ENCODE peak calls at places on chromosomes 5 and 9, in nine cellular contexts. X, C, O, R, T, V, W, J and A are unnamed samples.

GRCh38 chr9:34253460-34253837 is 74.6 kb downstream of the UBAP1 start:
- DNase-seq in T (no peak), C (no peak), O (peak), X (peak), J (no peak), W (no peak), V (no peak), R (no peak), A (peak)

GRCh38 chr9:35729700-35730485 is 2.1 kb downstream of the TLN1 start:
- DNase-seq in J (peak), O (peak), R (no peak), W (peak), C (peak), T (peak), V (peak), X (peak), A (peak)

GRCh38 chr9:79224672-79225433 is 346.9 kb upstream of the TLE4 start:
- DNase-seq in T (no peak), J (no peak), W (no peak), R (no peak), C (no peak), V (no peak), X (peak), O (peak), A (peak)

GRCh38 chr5:172076783-172077244 is 70.4 kb upstream of the FBXW11 start:
- DNase-seq in R (no peak), J (no peak), C (no peak), W (no peak), T (no peak), V (no peak), O (no peak), X (peak), A (no peak)

GRCh38 chr5:68924490-68925145 is 169.2 kb upstream of the SLC30A5 start:
- DNase-seq in X (peak), C (no peak), O (peak), V (no peak), W (peak), R (no peak), J (no peak), T (no peak), A (peak)

GRCh38 chr5:73303139-73304079 is 130.4 kb downstream of the TMEM174 start:
- DNase-seq in X (no peak), O (no peak), T (peak), R (no peak), W (no peak), V (no peak), J (peak), C (no peak), A (no peak)

GRCh38 chr5:110306650-110307049 is 419.8 kb downstream of the TMEM232 start:
- DNase-seq in O (no peak), C (no peak), T (no peak), J (no peak), X (no peak), W (no peak), R (no peak), V (no peak), A (no peak)

GRCh38 chr5:150595466-150596031 is 44.9 kb upstream of the SYNPO start:
- DNase-seq in C (no peak), O (no peak), V (no peak), T (peak), R (no peak), W (no peak), X (no peak), J (peak), A (no peak)

GRCh38 chr9:35976726-35977125 is 18.8 kb upstream of the OR2S2 start:
- DNase-seq in V (no peak), C (no peak), X (no peak), O (no peak), W (no peak), R (no peak), T (no peak), J (no peak), A (no peak)

GRCh38 chr5:8429778-8430758 is 561.1 kb downstream of the MTRR start:
- DNase-seq in R (no peak), C (no peak), V (peak), T (no peak), X (no peak), O (no peak), W (no peak), J (no peak), A (no peak)

GRCh38 chr5:40406426-40407211 is 273.1 kb upstream of the PTGER4 start:
- DNase-seq in R (no peak), W (no peak), C (peak), X (no peak), V (peak), J (no peak), T (no peak), O (no peak), A (no peak)

GRCh38 chr9:93065321-93065720 is 6.8 kb downstream of the SUSD3 start:
- DNase-seq in J (no peak), C (no peak), T (no peak), R (no peak), V (no peak), O (no peak), W (no peak), X (no peak), A (no peak)

GRCh38 chr9:112041536-112042243 is 133.4 kb downstream of the SUSD1 start:
- DNase-seq in X (peak), R (no peak), C (no peak), W (peak), T (no peak), V (no peak), O (peak), J (no peak), A (peak)

GRCh38 chr9:131697097-131697496 is 42.8 kb downstream of the RAPGEF1 start:
- DNase-seq in T (no peak), J (no peak), C (no peak), X (no peak), V (no peak), W (peak), R (no peak), O (no peak), A (no peak)

GRCh38 chr5:73663860-73664240 is 37.9 kb downstream of the ARHGEF28 start:
- DNase-seq in V (no peak), J (no peak), R (no peak), O (no peak), T (no peak), X (no peak), C (no peak), W (peak), A (no peak)

GRCh38 chr5:34905564-34905963 is 9.7 kb downstream of the RAD1 start:
- DNase-seq in W (peak), J (no peak), O (peak), X (peak), T (no peak), C (no peak), V (no peak), R (no peak), A (no peak)

GRCh38 chr5:2560435-2560834 is 191.0 kb downstream of the IRX2 start:
- DNase-seq in J (no peak), V (no peak), X (no peak), C (no peak), W (no peak), O (no peak), R (no peak), T (no peak), A (no peak)

GRCh38 chr5:132883261-132883834 is 9.9 kb downstream of the LEAP2 start:
- DNase-seq in W (peak), V (no peak), T (no peak), X (peak), C (peak), J (peak), O (peak), R (no peak), A (peak)

GRCh38 chr5:75475364-75475763 is 36.1 kb downstream of the CERT1 start:
- DNase-seq in R (no peak), C (no peak), W (no peak), V (no peak), T (no peak), J (no peak), X (no peak), O (no peak), A (no peak)

GRCh38 chr5:122844136-122844915 is 1.1 kb upstream of the SNX24 start:
- DNase-seq in C (peak), V (no peak), R (no peak), X (no peak), T (no peak), W (no peak), O (peak), J (peak), A (no peak)

GRCh38 chr9:127574089-127574921 is 37.8 kb upstream of the STXBP1 start:
- DNase-seq in W (peak), X (peak), J (no peak), T (no peak), O (peak), V (peak), R (peak), C (no peak), A (peak)

GRCh38 chr5:103119067-103119764 is 722 bp downstream of the GIN1 start:
- DNase-seq in T (no peak), W (no peak), C (no peak), V (no peak), O (peak), X (peak), J (no peak), R (no peak), A (peak)

GRCh38 chr9:108786756-108787663 is 68.8 kb downstream of the ACTL7B start:
- DNase-seq in O (peak), V (no peak), W (peak), J (no peak), T (no peak), X (peak), R (no peak), C (no peak), A (peak)

GRCh38 chr9:127437497-127438264 is 13.5 kb downstream of the ZNF79 start:
- DNase-seq in V (no peak), J (no peak), R (no peak), X (no peak), T (no peak), W (no peak), C (no peak), O (no peak), A (no peak)

GRCh38 chr5:122101636-122102285 is 23.7 kb upstream of the LOX start:
- DNase-seq in V (no peak), C (no peak), W (peak), O (peak), T (no peak), R (no peak), X (peak), J (no peak), A (peak)

GRCh38 chr9:87269296-87269695 is 228.4 kb upstream of the DAPK1 start:
- DNase-seq in R (no peak), T (no peak), O (no peak), W (no peak), C (no peak), X (no peak), J (no peak), V (no peak), A (no peak)

GRCh38 chr9:31372796-31373587 is 1011.5 kb upstream of the ACO1 start:
- DNase-seq in V (no peak), C (no peak), R (no peak), J (no peak), X (no peak), W (no peak), O (peak), T (no peak), A (peak)

GRCh38 chr9:97412628-97413382 is 909 bp downstream of the TDRD7 start:
- DNase-seq in X (peak), J (no peak), V (no peak), R (no peak), W (peak), T (no peak), C (peak), O (peak), A (no peak)

GRCh38 chr5:93289915-93290314 is 291.1 kb downstream of the NR2F1-AS1 start:
- DNase-seq in R (no peak), X (no peak), T (no peak), V (no peak), J (no peak), W (no peak), O (no peak), C (no peak), A (no peak)

GRCh38 chr9:122053546-122053945 is 39.6 kb downstream of the TTLL11 start:
- DNase-seq in V (no peak), W (peak), X (peak), R (no peak), J (no peak), T (no peak), C (no peak), O (no peak), A (no peak)

GRCh38 chr5:51651476-51651875 is 268.2 kb downstream of the ISL1 start:
- DNase-seq in C (no peak), O (peak), T (no peak), W (peak), J (no peak), R (no peak), V (no peak), X (no peak), A (peak)

GRCh38 chr5:76742586-76742985 is 26.7 kb downstream of the F2R start:
- DNase-seq in R (no peak), C (no peak), W (no peak), T (no peak), O (no peak), J (no peak), X (peak), V (no peak), A (no peak)

GRCh38 chr9:38066167-38066906 is 2.7 kb downstream of the SHB start:
- DNase-seq in R (no peak), C (no peak), X (no peak), W (no peak), O (peak), V (no peak), J (no peak), T (no peak), A (no peak)

GRCh38 chr5:179414459-179415215 is 69.4 kb upstream of the ADAMTS2 start:
- DNase-seq in W (no peak), R (no peak), X (no peak), O (no peak), C (no peak), J (no peak), T (no peak), V (no peak), A (no peak)